ENCODE peak calls at places on chromosomes 2 and 18, in four cellular contexts. X is IMR-90, R is neural crest cell, I is Panc1. H is an unnamed sample.
A peak's percentile ranks its signal among the peaks of the same experiment; 100 is the strongest.

GRCh38 chr2:219314804-219315468 is 5.7 kb upstream of the PTPRN start:
- DNase-seq in X (peak; percentile 20), R (no peak), I (no peak), H (no peak)

GRCh38 chr18:32582455-32582854 is 111.8 kb upstream of the GAREM1 start:
- DNase-seq in X (no peak), R (no peak), I (no peak), H (no peak)

GRCh38 chr2:68135448-68136320 is 22.0 kb upstream of the PNO1 start:
- DNase-seq in X (no peak), R (no peak), I (no peak), H (no peak)

GRCh38 chr2:26724004-26724750 is 31.7 kb downstream of the KCNK3 start:
- DNase-seq in X (peak; percentile 80), R (no peak), I (peak; percentile 86), H (no peak)

GRCh38 chr2:155054712-155055111 is 356.2 kb downstream of the KCNJ3 start:
- DNase-seq in X (no peak), R (no peak), I (no peak), H (no peak)

GRCh38 chr2:19786408-19787058 is 115.2 kb downstream of the TTC32 start:
- DNase-seq in X (peak; percentile 86), R (no peak), I (no peak), H (no peak)

GRCh38 chr2:162072181-162072702 is 1.8 kb downstream of the DPP4 start:
- DNase-seq in X (peak; percentile 90), R (no peak), I (no peak), H (peak; percentile 64)

GRCh38 chr18:51622676-51623075 is 425.2 kb upstream of the MEX3C start:
- DNase-seq in X (no peak), R (no peak), I (no peak), H (no peak)

GRCh38 chr2:161269111-161269510 is 39.1 kb upstream of the PSMD14 start:
- DNase-seq in X (no peak), R (no peak), I (no peak), H (no peak)

GRCh38 chr18:58674863-58675472 is 3.7 kb downstream of the MALT1 start:
- DNase-seq in X (peak; percentile 52), R (no peak), I (no peak), H (no peak)

GRCh38 chr18:31098878-31099277 is 3.3 kb downstream of the DSC2 start:
- DNase-seq in X (no peak), R (no peak), I (no peak), H (no peak)

GRCh38 chr2:64262068-64262467 is 117.8 kb upstream of the PELI1 start:
- DNase-seq in X (no peak), R (no peak), I (no peak), H (no peak)

DNA sequence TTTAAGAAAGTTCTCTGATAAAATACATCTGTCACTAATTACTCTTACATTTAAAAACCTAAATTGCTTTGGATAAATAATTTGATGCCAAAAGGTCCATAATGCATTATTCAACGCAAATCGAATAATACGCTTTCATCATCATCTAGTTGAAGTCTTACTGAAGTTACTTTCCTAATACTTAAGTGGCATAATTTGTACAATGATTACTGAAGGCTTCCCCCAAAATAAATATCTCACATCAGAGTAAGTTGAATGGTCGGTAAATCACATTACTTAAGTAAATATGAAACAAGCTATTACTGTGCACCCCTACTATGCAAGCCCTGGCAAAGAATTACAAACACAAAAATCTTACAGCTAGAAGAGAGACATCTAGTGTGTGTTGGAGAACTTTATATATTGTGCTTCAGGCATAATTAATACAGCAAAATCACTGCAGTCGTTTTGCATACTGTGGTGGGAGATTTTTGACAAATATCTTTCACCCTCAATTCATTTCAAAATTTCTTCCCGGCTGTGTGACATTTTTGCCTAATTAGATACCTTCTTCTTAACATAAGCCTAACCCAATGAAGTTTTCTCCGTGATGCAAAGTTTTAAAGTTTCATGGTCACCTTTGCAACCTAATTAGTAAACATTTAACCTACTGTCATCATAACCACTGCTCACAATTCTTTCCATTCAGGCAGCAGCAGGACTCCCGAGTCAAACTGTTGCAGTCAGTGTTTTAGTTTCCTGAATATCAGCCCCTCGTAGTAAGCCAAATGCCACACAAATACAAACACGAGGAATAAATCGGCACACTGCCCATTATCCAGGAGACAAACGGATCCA is 106.0 kb upstream of the KCTD1 start:
- DNase-seq in X (no peak), R (no peak), I (no peak), H (no peak)
- TF ChIP-seq CTCF in X (no peak), R (no peak), I (peak; percentile 5), H (no peak)

GRCh38 chr2:48567671-48568070 is 37.7 kb downstream of the STON1 start:
- DNase-seq in X (no peak), R (no peak), I (no peak), H (no peak)

GRCh38 chr2:48569433-48569832 is 39.5 kb downstream of the STON1 start:
- DNase-seq in X (no peak), R (no peak), I (no peak), H (no peak)

GRCh38 chr2:48562281-48562680 is 32.3 kb downstream of the STON1 start:
- DNase-seq in X (no peak), R (no peak), I (no peak), H (no peak)

GRCh38 chr2:48568551-48568950 is 38.6 kb downstream of the STON1 start:
- DNase-seq in X (no peak), R (no peak), I (no peak), H (no peak)

DNA sequence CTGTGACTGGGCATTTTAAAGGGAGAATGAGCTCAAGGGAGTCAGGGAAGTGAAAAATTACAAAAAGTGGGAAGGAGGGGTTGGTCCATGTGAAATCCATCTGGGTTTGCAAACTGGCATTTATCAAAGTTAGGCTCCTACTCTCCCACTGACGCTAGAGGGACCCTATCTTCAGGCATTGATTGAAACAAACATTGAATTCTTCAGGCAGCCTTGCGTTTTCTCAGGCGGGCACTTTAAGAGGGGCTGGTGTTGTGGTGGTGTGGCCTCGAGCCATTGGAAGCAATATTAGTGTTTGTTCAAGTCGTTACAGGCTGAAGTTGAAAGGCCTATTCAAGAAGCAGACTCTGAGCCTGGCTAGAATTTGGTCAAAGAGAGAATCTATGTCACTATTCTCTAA is 36.6 kb downstream of the STON1 start:
- DNase-seq in X (peak; percentile 17), R (peak; percentile 24), I (no peak), H (no peak)
- TF ChIP-seq CTCF in X (peak; percentile 38), R (peak; percentile 52), I (peak; percentile 41), H (no peak)

GRCh38 chr18:44920441-44920840 is 239.8 kb downstream of the SETBP1 start:
- DNase-seq in X (no peak), R (no peak), I (no peak), H (no peak)

GRCh38 chr18:44924750-44925534 is 244.3 kb downstream of the SETBP1 start:
- DNase-seq in X (no peak), R (no peak), I (no peak), H (no peak)

GRCh38 chr18:44917865-44918476 is 237.3 kb downstream of the SETBP1 start:
- DNase-seq in X (no peak), R (no peak), I (no peak), H (no peak)

GRCh38 chr18:44922968-44923367 is 242.3 kb downstream of the SETBP1 start:
- DNase-seq in X (no peak), R (no peak), I (no peak), H (no peak)

DNA sequence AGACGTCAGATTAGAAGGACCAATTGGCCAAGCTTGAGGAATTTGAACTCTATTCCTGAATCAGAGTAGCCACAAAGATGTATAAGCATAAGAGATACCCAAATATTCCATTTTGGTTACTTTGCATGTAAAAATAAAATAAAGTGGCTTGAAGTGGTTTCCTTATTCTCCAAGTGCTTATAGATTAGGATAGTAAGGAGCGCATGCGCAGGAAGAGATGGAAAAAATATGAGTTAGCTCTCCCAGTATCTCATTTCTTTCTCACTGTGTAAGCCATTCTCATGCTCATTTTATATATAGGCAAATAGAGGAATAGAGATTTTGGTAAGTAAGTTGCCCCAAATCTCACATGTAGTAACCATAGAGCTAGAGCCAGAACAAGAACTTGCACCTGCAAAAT is 241.3 kb downstream of the SETBP1 start:
- DNase-seq in X (no peak), R (no peak), I (no peak), H (no peak)
- TF ChIP-seq CTCF in X (no peak), R (no peak), I (no peak), H (no peak)

GRCh38 chr2:201795608-201796477 is 10.5 kb upstream of the CDK15 start:
- DNase-seq in X (peak; percentile 71), R (peak; percentile 46), I (peak; percentile 33), H (peak; percentile 41)
- TF ChIP-seq CTCF in X (peak; percentile 86), R (peak; percentile 84), I (peak; percentile 90), H (peak; percentile 24)

GRCh38 chr2:45938649-45939511 is 287.4 kb downstream of the PRKCE start:
- DNase-seq in X (peak; percentile 97), R (no peak), I (peak; percentile 98), H (no peak)

GRCh38 chr2:45935791-45936622 is 284.5 kb downstream of the PRKCE start:
- DNase-seq in X (peak; percentile 99), R (peak; percentile 65), I (peak; percentile 94), H (peak; percentile 79)

GRCh38 chr2:45937990-45938389 is 286.5 kb downstream of the PRKCE start:
- DNase-seq in X (no peak), R (no peak), I (no peak), H (no peak)

GRCh38 chr2:45932278-45932975 is 281.0 kb downstream of the PRKCE start:
- DNase-seq in X (peak; percentile 88), R (no peak), I (no peak), H (no peak)

GRCh38 chr2:45936623-45936979 is 285.1 kb downstream of the PRKCE start:
- DNase-seq in X (no peak), R (no peak), I (no peak), H (no peak)
- TF ChIP-seq CTCF in X (no peak), R (no peak), I (peak; percentile 54), H (peak; percentile 3)

DNA sequence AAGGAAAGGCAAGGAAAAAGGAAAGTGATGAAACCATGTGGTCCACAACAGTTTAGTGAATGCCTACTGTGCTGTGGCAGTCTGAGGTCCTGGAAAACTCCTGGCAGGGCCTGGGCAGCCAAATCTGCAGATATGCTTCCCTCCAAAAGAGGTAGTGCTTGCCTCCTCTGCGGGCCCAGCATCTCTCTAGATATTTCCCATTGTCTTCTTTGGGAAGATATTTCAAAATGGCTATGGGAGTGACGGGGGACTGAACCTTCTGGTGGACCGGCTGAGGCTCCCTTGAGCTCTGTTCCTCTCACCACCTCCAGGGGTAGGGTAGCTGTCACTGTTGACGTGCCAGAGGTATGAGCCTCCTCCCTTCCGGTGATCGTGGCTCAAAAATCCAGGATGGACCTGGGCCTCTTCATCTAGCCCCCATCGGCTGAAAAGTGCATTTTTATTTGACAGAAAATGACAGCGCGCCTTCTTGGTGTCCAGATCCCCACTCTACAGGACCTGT is 9.2 kb upstream of the PAX3 start:
- DNase-seq in X (no peak), R (no peak), I (no peak), H (no peak)
- TF ChIP-seq CTCF in X (no peak), R (no peak), I (no peak), H (no peak)

H was measured in GM20000.